ENCODE peak calls at places on chromosomes 3 and 15, in four cellular contexts. One of them, this sample, is unnamed.

GRCh38 chr15:45100884-45101622 is 12.9 kb downstream of the DUOX2 start:
- DNase-seq in CD8-positive, alpha-beta T cell: no peak
- DNase-seq in Peyer's patch: no peak
- DNase-seq in adrenal gland: no peak
- DNase-seq in this sample: no peak

GRCh38 chr3:102673271-102674115 is 238.7 kb downstream of the ZPLD1 start:
- DNase-seq in CD8-positive, alpha-beta T cell: peak
- DNase-seq in Peyer's patch: peak
- DNase-seq in adrenal gland: peak
- DNase-seq in this sample: peak

GRCh38 chr3:119346076-119346496 is 51.9 kb downstream of the ARHGAP31 start:
- DNase-seq in CD8-positive, alpha-beta T cell: no peak
- DNase-seq in Peyer's patch: no peak
- DNase-seq in adrenal gland: no peak
- DNase-seq in this sample: no peak

GRCh38 chr3:38375072-38375471 is 28.5 kb downstream of the XYLB start:
- DNase-seq in CD8-positive, alpha-beta T cell: no peak
- DNase-seq in Peyer's patch: no peak
- DNase-seq in adrenal gland: no peak
- DNase-seq in this sample: no peak

GRCh38 chr15:73926191-73927002 is at the start of gene LOXL1:
- DNase-seq in CD8-positive, alpha-beta T cell: no peak
- DNase-seq in Peyer's patch: peak
- DNase-seq in adrenal gland: peak
- DNase-seq in this sample: peak

GRCh38 chr15:36841154-36841553 is 259.2 kb downstream of the MEIS2 start:
- DNase-seq in CD8-positive, alpha-beta T cell: no peak
- DNase-seq in Peyer's patch: no peak
- DNase-seq in adrenal gland: no peak
- DNase-seq in this sample: peak

GRCh38 chr15:101088788-101089578 is 162.9 kb downstream of the CHSY1 start:
- DNase-seq in CD8-positive, alpha-beta T cell: peak
- DNase-seq in Peyer's patch: peak
- DNase-seq in adrenal gland: peak
- DNase-seq in this sample: peak

GRCh38 chr3:8451696-8452095 is 49.9 kb upstream of the LMCD1 start:
- DNase-seq in CD8-positive, alpha-beta T cell: no peak
- DNase-seq in Peyer's patch: no peak
- DNase-seq in adrenal gland: no peak
- DNase-seq in this sample: no peak

GRCh38 chr3:61894988-61895935 is 333.9 kb downstream of the PTPRG start:
- DNase-seq in CD8-positive, alpha-beta T cell: peak
- DNase-seq in Peyer's patch: peak
- DNase-seq in adrenal gland: peak
- DNase-seq in this sample: no peak

GRCh38 chr3:101512521-101513418 is at the start of gene SENP7:
- DNase-seq in CD8-positive, alpha-beta T cell: peak
- DNase-seq in Peyer's patch: peak
- DNase-seq in adrenal gland: peak
- DNase-seq in this sample: peak

GRCh38 chr3:192818126-192818525 is 90.8 kb upstream of the FGF12 start:
- DNase-seq in CD8-positive, alpha-beta T cell: no peak
- DNase-seq in Peyer's patch: no peak
- DNase-seq in adrenal gland: no peak
- DNase-seq in this sample: no peak

GRCh38 chr3:9229325-9229724 is 20.1 kb downstream of the SRGAP3 start:
- DNase-seq in CD8-positive, alpha-beta T cell: no peak
- DNase-seq in Peyer's patch: no peak
- DNase-seq in adrenal gland: peak
- DNase-seq in this sample: no peak

GRCh38 chr3:180747805-180748361 is 68.6 kb upstream of the CCDC39 start:
- DNase-seq in CD8-positive, alpha-beta T cell: no peak
- DNase-seq in Peyer's patch: no peak
- DNase-seq in adrenal gland: no peak
- DNase-seq in this sample: no peak

GRCh38 chr3:138230525-138230924 is 43.4 kb downstream of the ARMC8 start:
- DNase-seq in CD8-positive, alpha-beta T cell: no peak
- DNase-seq in Peyer's patch: no peak
- DNase-seq in adrenal gland: no peak
- DNase-seq in this sample: no peak

GRCh38 chr3:12253521-12253920 is 35.3 kb upstream of the PPARG start:
- DNase-seq in CD8-positive, alpha-beta T cell: no peak
- DNase-seq in Peyer's patch: no peak
- DNase-seq in adrenal gland: no peak
- DNase-seq in this sample: no peak

GRCh38 chr3:127061641-127062040 is 78.7 kb downstream of the PLXNA1 start:
- DNase-seq in CD8-positive, alpha-beta T cell: no peak
- DNase-seq in Peyer's patch: peak
- DNase-seq in adrenal gland: no peak
- DNase-seq in this sample: no peak

GRCh38 chr3:169627073-169627472 is 36.4 kb downstream of the MECOM start:
- DNase-seq in CD8-positive, alpha-beta T cell: no peak
- DNase-seq in Peyer's patch: no peak
- DNase-seq in adrenal gland: no peak
- DNase-seq in this sample: no peak

GRCh38 chr15:34650177-34650576 is 66.7 kb upstream of the GOLGA8B start:
- DNase-seq in CD8-positive, alpha-beta T cell: no peak
- DNase-seq in Peyer's patch: no peak
- DNase-seq in adrenal gland: no peak
- DNase-seq in this sample: no peak

GRCh38 chr15:78216276-78217229 is 17.8 kb downstream of the ACSBG1 start:
- DNase-seq in CD8-positive, alpha-beta T cell: no peak
- DNase-seq in Peyer's patch: peak
- DNase-seq in adrenal gland: peak
- DNase-seq in this sample: no peak

GRCh38 chr3:57597973-57598351 is 818 bp upstream of the ARF4 start:
- DNase-seq in CD8-positive, alpha-beta T cell: no peak
- DNase-seq in Peyer's patch: no peak
- DNase-seq in adrenal gland: no peak
- DNase-seq in this sample: no peak

GRCh38 chr15:80835338-80835737 is 56.2 kb downstream of the CEMIP start:
- DNase-seq in CD8-positive, alpha-beta T cell: no peak
- DNase-seq in Peyer's patch: no peak
- DNase-seq in adrenal gland: no peak
- DNase-seq in this sample: no peak
- TF ChIP-seq CTCF in CD8-positive, alpha-beta T cell: no peak
- TF ChIP-seq CTCF in Peyer's patch: no peak
- TF ChIP-seq CTCF in adrenal gland: no peak
- TF ChIP-seq CTCF in this sample: no peak

DNA sequence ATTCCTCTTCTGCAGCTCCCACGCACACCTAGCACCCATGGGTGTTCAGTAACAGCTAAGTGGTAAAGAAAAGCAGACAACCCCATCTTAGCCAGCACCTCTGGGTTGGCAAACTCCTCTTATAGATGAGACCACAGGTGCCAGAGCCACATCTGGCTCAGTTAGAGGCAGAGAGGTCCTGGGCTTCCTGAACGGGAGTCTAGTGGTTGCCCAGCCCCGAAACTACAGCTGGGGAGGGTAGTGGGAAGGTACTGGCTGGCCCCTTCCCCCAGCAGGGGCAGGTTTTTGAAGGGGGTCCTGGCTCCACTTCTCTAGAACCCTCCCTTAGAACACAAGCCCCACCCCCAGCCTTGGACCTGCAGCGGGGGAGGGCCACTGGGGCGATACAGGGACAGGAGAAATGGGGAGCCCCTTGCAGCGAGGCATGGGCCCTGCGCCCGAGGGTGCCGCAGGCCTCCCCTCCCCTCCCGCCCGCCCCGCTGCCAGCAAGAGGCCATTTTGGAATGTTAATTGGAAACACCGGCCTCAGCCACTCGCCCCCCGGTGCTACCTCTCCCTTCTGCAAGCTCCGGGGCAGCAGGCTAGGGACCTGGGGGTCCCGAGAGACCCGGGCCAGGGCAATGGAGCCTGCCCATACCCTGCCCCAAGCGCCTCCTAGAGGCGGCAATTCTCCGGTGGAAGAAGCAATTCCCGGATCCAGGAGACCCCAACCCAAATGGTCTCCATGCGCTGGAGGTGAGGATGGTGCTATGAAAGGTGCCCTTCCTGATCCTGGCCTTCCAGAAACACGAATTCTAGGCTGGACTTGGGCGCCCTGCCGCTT is 1.5 kb downstream of the DUSP7 start:
- DNase-seq in CD8-positive, alpha-beta T cell: peak
- DNase-seq in Peyer's patch: no peak
- DNase-seq in adrenal gland: no peak
- DNase-seq in this sample: peak
- TF ChIP-seq CTCF in CD8-positive, alpha-beta T cell: no peak
- TF ChIP-seq CTCF in Peyer's patch: no peak
- TF ChIP-seq CTCF in adrenal gland: no peak
- TF ChIP-seq CTCF in this sample: peak

GRCh38 chr3:48556796-48557626 is at the start of gene PFKFB4:
- DNase-seq in CD8-positive, alpha-beta T cell: peak
- DNase-seq in Peyer's patch: peak
- DNase-seq in adrenal gland: peak
- DNase-seq in this sample: peak
- TF ChIP-seq CTCF in CD8-positive, alpha-beta T cell: no peak
- TF ChIP-seq CTCF in Peyer's patch: no peak
- TF ChIP-seq CTCF in adrenal gland: no peak
- TF ChIP-seq CTCF in this sample: no peak

GRCh38 chr3:150528359-150528797 is 17.9 kb downstream of the SERP1 start:
- DNase-seq in CD8-positive, alpha-beta T cell: no peak
- DNase-seq in Peyer's patch: no peak
- DNase-seq in adrenal gland: no peak
- DNase-seq in this sample: no peak
- TF ChIP-seq CTCF in CD8-positive, alpha-beta T cell: peak
- TF ChIP-seq CTCF in Peyer's patch: peak
- TF ChIP-seq CTCF in adrenal gland: peak
- TF ChIP-seq CTCF in this sample: peak

GRCh38 chr3:29429055-29429454 is 148.2 kb downstream of the RBMS3 start:
- DNase-seq in CD8-positive, alpha-beta T cell: no peak
- DNase-seq in Peyer's patch: no peak
- DNase-seq in adrenal gland: no peak
- DNase-seq in this sample: no peak

GRCh38 chr3:29427266-29428103 is 146.6 kb downstream of the RBMS3 start:
- DNase-seq in CD8-positive, alpha-beta T cell: no peak
- DNase-seq in Peyer's patch: no peak
- DNase-seq in adrenal gland: no peak
- DNase-seq in this sample: no peak

GRCh38 chr3:29430558-29430971 is 149.7 kb downstream of the RBMS3 start:
- DNase-seq in CD8-positive, alpha-beta T cell: no peak
- DNase-seq in Peyer's patch: no peak
- DNase-seq in adrenal gland: no peak
- DNase-seq in this sample: no peak

GRCh38 chr3:29426302-29427226 is 145.7 kb downstream of the RBMS3 start:
- DNase-seq in CD8-positive, alpha-beta T cell: no peak
- DNase-seq in Peyer's patch: no peak
- DNase-seq in adrenal gland: no peak
- DNase-seq in this sample: no peak
- TF ChIP-seq CTCF in CD8-positive, alpha-beta T cell: no peak
- TF ChIP-seq CTCF in Peyer's patch: no peak
- TF ChIP-seq CTCF in adrenal gland: no peak
- TF ChIP-seq CTCF in this sample: no peak

GRCh38 chr3:117193390-117193789 is 483.8 kb downstream of the TUSC7 start:
- DNase-seq in CD8-positive, alpha-beta T cell: no peak
- DNase-seq in Peyer's patch: no peak
- DNase-seq in adrenal gland: no peak
- DNase-seq in this sample: no peak
- TF ChIP-seq CTCF in CD8-positive, alpha-beta T cell: no peak
- TF ChIP-seq CTCF in Peyer's patch: peak
- TF ChIP-seq CTCF in adrenal gland: peak
- TF ChIP-seq CTCF in this sample: peak

GRCh38 chr3:188796122-188796631 is 375.6 kb upstream of the TPRG1 start:
- DNase-seq in CD8-positive, alpha-beta T cell: no peak
- DNase-seq in Peyer's patch: no peak
- DNase-seq in adrenal gland: no peak
- DNase-seq in this sample: no peak

GRCh38 chr3:188789201-188789600 is 382.6 kb upstream of the TPRG1 start:
- DNase-seq in CD8-positive, alpha-beta T cell: no peak
- DNase-seq in Peyer's patch: no peak
- DNase-seq in adrenal gland: no peak
- DNase-seq in this sample: no peak

GRCh38 chr3:188797045-188797444 is 374.7 kb upstream of the TPRG1 start:
- DNase-seq in CD8-positive, alpha-beta T cell: no peak
- DNase-seq in Peyer's patch: no peak
- DNase-seq in adrenal gland: no peak
- DNase-seq in this sample: no peak

GRCh38 chr3:188788621-188789081 is 383.1 kb upstream of the TPRG1 start:
- DNase-seq in CD8-positive, alpha-beta T cell: peak
- DNase-seq in Peyer's patch: no peak
- DNase-seq in adrenal gland: no peak
- DNase-seq in this sample: no peak

GRCh38 chr3:188792788-188793187 is 379.0 kb upstream of the TPRG1 start:
- DNase-seq in CD8-positive, alpha-beta T cell: no peak
- DNase-seq in Peyer's patch: no peak
- DNase-seq in adrenal gland: no peak
- DNase-seq in this sample: peak
- TF ChIP-seq CTCF in CD8-positive, alpha-beta T cell: no peak
- TF ChIP-seq CTCF in Peyer's patch: no peak
- TF ChIP-seq CTCF in adrenal gland: no peak
- TF ChIP-seq CTCF in this sample: peak

GRCh38 chr15:25464784-25465183 is 26.0 kb upstream of the UBE3A start:
- DNase-seq in CD8-positive, alpha-beta T cell: no peak
- DNase-seq in Peyer's patch: no peak
- DNase-seq in adrenal gland: no peak
- DNase-seq in this sample: no peak

GRCh38 chr15:25469377-25469776 is 30.6 kb upstream of the UBE3A start:
- DNase-seq in CD8-positive, alpha-beta T cell: no peak
- DNase-seq in Peyer's patch: no peak
- DNase-seq in adrenal gland: peak
- DNase-seq in this sample: no peak

GRCh38 chr15:25470230-25470629 is 31.4 kb upstream of the UBE3A start:
- DNase-seq in CD8-positive, alpha-beta T cell: no peak
- DNase-seq in Peyer's patch: no peak
- DNase-seq in adrenal gland: no peak
- DNase-seq in this sample: no peak

GRCh38 chr15:25465835-25466234 is 27.0 kb upstream of the UBE3A start:
- DNase-seq in CD8-positive, alpha-beta T cell: no peak
- DNase-seq in Peyer's patch: no peak
- DNase-seq in adrenal gland: peak
- DNase-seq in this sample: no peak

DNA sequence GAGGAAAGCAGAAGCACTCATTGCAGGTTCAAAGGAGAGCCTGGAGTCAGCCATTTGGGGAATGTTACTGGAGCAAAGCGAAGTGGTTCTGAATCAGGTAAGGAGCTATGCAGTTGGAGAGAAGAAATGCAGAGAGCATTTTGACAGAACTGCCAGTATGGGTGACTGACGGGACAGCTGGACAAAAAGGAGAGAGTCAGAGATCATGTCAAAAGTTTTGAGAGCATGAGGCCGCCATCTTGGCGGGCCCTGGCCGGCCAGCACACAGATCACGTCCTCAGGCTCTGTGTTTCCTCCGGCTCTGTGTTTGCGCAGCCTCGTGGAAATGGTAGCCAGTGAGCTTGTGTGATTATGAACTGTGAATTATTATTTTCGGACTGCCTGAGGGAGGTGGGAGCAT is 29.8 kb upstream of the UBE3A start:
- DNase-seq in CD8-positive, alpha-beta T cell: no peak
- DNase-seq in Peyer's patch: no peak
- DNase-seq in adrenal gland: no peak
- DNase-seq in this sample: no peak
- TF ChIP-seq CTCF in CD8-positive, alpha-beta T cell: no peak
- TF ChIP-seq CTCF in Peyer's patch: no peak
- TF ChIP-seq CTCF in adrenal gland: no peak
- TF ChIP-seq CTCF in this sample: no peak

GRCh38 chr3:24583004-24583403 is 88.4 kb upstream of the THRB start:
- DNase-seq in CD8-positive, alpha-beta T cell: no peak
- DNase-seq in Peyer's patch: no peak
- DNase-seq in adrenal gland: peak
- DNase-seq in this sample: no peak
- TF ChIP-seq CTCF in CD8-positive, alpha-beta T cell: no peak
- TF ChIP-seq CTCF in Peyer's patch: peak
- TF ChIP-seq CTCF in adrenal gland: peak
- TF ChIP-seq CTCF in this sample: no peak

This sample was measured in nephron progenitor cell.